ENCODE peak calls at places on chromosomes 2 and 18, in five cellular contexts. I is upper lobe of left lung, B is Right ventricle myocardium superior, M is upper lobe of right lung, R is naive B cell. W is an unnamed sample.

GRCh38 chr2:86787701-86788100 is 3.0 kb downstream of the CD8A start:
- ATAC-seq in I (no peak), B (peak; percentile 80), M (no peak), R (no peak), W (no peak)

GRCh38 chr2:10265328-10266132 is 37.2 kb upstream of the HPCAL1 start:
- ATAC-seq in I (no peak), B (no peak), M (no peak), R (no peak), W (peak; percentile 9)

GRCh38 chr2:222797871-222798270 is 63.0 kb upstream of the ACSL3 start:
- ATAC-seq in I (no peak), B (no peak), M (peak; percentile 64), R (no peak), W (no peak)

GRCh38 chr2:111618953-111619902 is 264.8 kb downstream of the ANAPC1 start:
- ATAC-seq in I (no peak), B (peak; percentile 19), M (peak; percentile 56), R (no peak), W (no peak)

GRCh38 chr2:3527886-3528785 is 8.8 kb upstream of the ADI1 start:
- ATAC-seq in I (peak; percentile 11), B (no peak), M (peak; percentile 4), R (no peak), W (no peak)

GRCh38 chr2:100670232-100670631 is 107.4 kb downstream of the PDCL3 start:
- ATAC-seq in I (no peak), B (no peak), M (no peak), R (no peak), W (no peak)

GRCh38 chr2:109454304-109454703 is 159.5 kb downstream of the SEPTIN10 start:
- ATAC-seq in I (no peak), B (no peak), M (no peak), R (no peak), W (no peak)

GRCh38 chr2:222960126-222960525 is 91.9 kb upstream of the KCNE4 start:
- ATAC-seq in I (peak; percentile 51), B (no peak), M (peak; percentile 69), R (no peak), W (peak; percentile 73)

GRCh38 chr2:44751754-44752479 is 189.6 kb upstream of the SIX3 start:
- ATAC-seq in I (no peak), B (no peak), M (no peak), R (no peak), W (no peak)

GRCh38 chr18:2963048-2963447 is 49.9 kb downstream of the LPIN2 start:
- ATAC-seq in I (no peak), B (no peak), M (no peak), R (peak; percentile 75), W (no peak)

GRCh38 chr2:229955663-229956062 is 33.4 kb downstream of the FBXO36 start:
- ATAC-seq in I (no peak), B (no peak), M (no peak), R (no peak), W (no peak)

GRCh38 chr2:65937379-65938160 is 497.4 kb upstream of the MEIS1 start:
- ATAC-seq in I (no peak), B (no peak), M (no peak), R (no peak), W (no peak)

GRCh38 chr2:237627463-237628321 is at the start of gene LRRFIP1:
- ATAC-seq in I (no peak), B (peak; percentile 82), M (peak; percentile 86), R (peak; percentile 66), W (peak; percentile 67)

GRCh38 chr18:50659091-50660003 is 99.5 kb downstream of the MAPK4 start:
- ATAC-seq in I (no peak), B (peak; percentile 51), M (peak; percentile 29), R (no peak), W (no peak)

GRCh38 chr2:42338567-42339190 is 22.3 kb downstream of the COX7A2L start:
- ATAC-seq in I (no peak), B (no peak), M (no peak), R (no peak), W (no peak)

GRCh38 chr18:57906852-57907251 is 103.7 kb upstream of the ATP8B1 start:
- ATAC-seq in I (no peak), B (no peak), M (no peak), R (no peak), W (no peak)

GRCh38 chr2:201127128-201127521 is 11.2 kb downstream of the CFLAR start:
- ATAC-seq in I (no peak), B (no peak), M (no peak), R (no peak), W (no peak)

GRCh38 chr2:437772-438393 is 150.0 kb upstream of the ALKAL2 start:
- ATAC-seq in I (peak; percentile 61), B (no peak), M (peak; percentile 77), R (peak; percentile 100), W (peak; percentile 96)

GRCh38 chr2:73111300-73112025 is 1.3 kb downstream of the RAB11FIP5 start:
- ATAC-seq in I (peak; percentile 39), B (peak; percentile 14), M (peak; percentile 38), R (no peak), W (no peak)